ENCODE peak calls at places on chromosome 4, in four cellular contexts. V is ovary, O is prostate gland, Z is heart left ventricle. X is an unnamed sample.

GRCh38 chr4:154164931-154165839 is 326.4 kb downstream of the DCHS2 start:
- DNase-seq in O (no peak), V (no peak), Z (no peak), X (no peak)

GRCh38 chr4:7045961-7046921 is 3.1 kb downstream of the TADA2B start:
- DNase-seq in Z (no peak), O (no peak), V (no peak), X (no peak)

GRCh38 chr4:157706134-157706533 is 466.7 kb downstream of the GASK1B start:
- DNase-seq in V (no peak), O (no peak), Z (no peak), X (no peak)

GRCh38 chr4:87428979-87429378 is 6.6 kb downstream of the NUDT9 start:
- DNase-seq in O (no peak), V (no peak), Z (no peak), X (no peak)

GRCh38 chr4:149638073-149638472 is 177.6 kb downstream of the IQCM start:
- DNase-seq in V (no peak), O (no peak), Z (no peak), X (no peak)

GRCh38 chr4:104494822-104495559 is at the start of gene CXXC4:
- DNase-seq in O (peak; percentile 59), V (peak; percentile 80), Z (peak; percentile 73), X (no peak)

GRCh38 chr4:118973295-118973694 is 84.6 kb downstream of the SYNPO2 start:
- DNase-seq in Z (no peak), V (no peak), O (no peak), X (no peak)

GRCh38 chr4:1986578-1987210 is 22.1 kb downstream of the NELFA start:
- DNase-seq in V (no peak), Z (no peak), O (no peak), X (no peak)

GRCh38 chr4:98612318-98613250 is 45.8 kb downstream of the TSPAN5 start:
- DNase-seq in Z (no peak), V (no peak), O (no peak), X (no peak)

GRCh38 chr4:48538358-48538757 is 48.3 kb downstream of the ZAR1 start:
- DNase-seq in Z (no peak), V (no peak), O (no peak), X (no peak)

GRCh38 chr4:4457803-4458550 is 71.1 kb downstream of the NSG1 start:
- DNase-seq in O (no peak), V (no peak), Z (no peak), X (no peak)

GRCh38 chr4:52641853-52642563 is 17.1 kb downstream of the USP46 start:
- DNase-seq in O (no peak), V (no peak), Z (no peak), X (no peak)

GRCh38 chr4:76212851-76213414 is 691 bp downstream of the SCARB2 start:
- DNase-seq in O (no peak), V (no peak), Z (no peak), X (no peak)

GRCh38 chr4:134470544-134470943 is 269.0 kb upstream of the PABPC4L start:
- DNase-seq in V (no peak), Z (peak; percentile 8), O (peak; percentile 11), X (no peak)

GRCh38 chr4:77026322-77026704 is 49.5 kb downstream of the CCNI start:
- DNase-seq in O (no peak), Z (no peak), V (no peak), X (no peak)

GRCh38 chr4:151157543-151157942 is 58.1 kb downstream of the RPS3A start:
- DNase-seq in O (no peak), Z (no peak), V (no peak), X (no peak)

GRCh38 chr4:96483308-96484030 is 643.6 kb downstream of the PDHA2 start:
- DNase-seq in Z (no peak), O (no peak), V (no peak), X (no peak)

GRCh38 chr4:186898367-186898766 is 174.7 kb upstream of the FAT1 start:
- DNase-seq in Z (no peak), V (no peak), O (no peak), X (no peak)

GRCh38 chr4:77821775-77822174 is 2.6 kb upstream of the CNOT6L start:
- DNase-seq in Z (no peak), V (no peak), O (no peak), X (peak; percentile 42)

GRCh38 chr4:1563768-1564485 is 120.2 kb downstream of the FAM53A start:
- DNase-seq in V (no peak), O (no peak), Z (no peak), X (no peak)

GRCh38 chr4:33696066-33696465 is 2548.2 kb downstream of the ARAP2 start:
- DNase-seq in V (no peak), O (no peak), Z (no peak), X (no peak)

GRCh38 chr4:167509551-167509950 is 275.3 kb upstream of the SPOCK3 start:
- DNase-seq in V (no peak), Z (no peak), O (no peak), X (no peak)

GRCh38 chr4:88429401-88429800 is 27.5 kb upstream of the HERC5 start:
- DNase-seq in O (no peak), Z (no peak), V (no peak), X (no peak)

GRCh38 chr4:532588-533317 is 33.7 kb downstream of the PIGG start:
- DNase-seq in Z (no peak), O (no peak), V (no peak), X (peak; percentile 18)

GRCh38 chr4:74543247-74543670 is 98.3 kb downstream of the AREG start:
- DNase-seq in O (no peak), Z (no peak), V (no peak), X (no peak)

GRCh38 chr4:151649461-151649860 is 111.3 kb downstream of the GATB start:
- DNase-seq in Z (no peak), O (no peak), V (no peak), X (no peak)

GRCh38 chr4:168496834-168497233 is at the start of gene PALLD:
- DNase-seq in V (no peak), Z (peak; percentile 56), O (no peak), X (no peak)

GRCh38 chr4:3710451-3711182 is 55.6 kb upstream of the ADRA2C start:
- DNase-seq in Z (no peak), V (no peak), O (no peak), X (no peak)

GRCh38 chr4:161356351-161356750 is 807.4 kb downstream of the FSTL5 start:
- DNase-seq in O (no peak), V (no peak), Z (no peak), X (no peak)

GRCh38 chr4:156137971-156138581 is 184.4 kb upstream of the CTSO start:
- DNase-seq in O (no peak), V (no peak), Z (no peak), X (no peak)

GRCh38 chr4:57110635-57111546 is 706 bp upstream of the IGFBP7 start:
- DNase-seq in O (peak; percentile 29), Z (peak; percentile 56), V (peak; percentile 60), X (peak; percentile 35)

GRCh38 chr4:153138736-153139135 is 65.5 kb upstream of the TRIM2 start:
- DNase-seq in Z (no peak), O (no peak), V (no peak), X (peak; percentile 61)

GRCh38 chr4:104394409-104394813 is 100.3 kb downstream of the CXXC4 start:
- DNase-seq in O (no peak), Z (no peak), V (no peak), X (no peak)

GRCh38 chr4:15110120-15110571 is 107.9 kb downstream of the CPEB2 start:
- DNase-seq in V (no peak), O (no peak), Z (no peak), X (no peak)

GRCh38 chr4:179595671-179596410 is 2153.6 kb upstream of the AGA start:
- DNase-seq in V (no peak), O (no peak), Z (no peak), X (no peak)

GRCh38 chr4:2859514-2859913 is 15.9 kb downstream of the ADD1 start:
- DNase-seq in O (no peak), Z (no peak), V (no peak), X (no peak)

GRCh38 chr4:1723131-1723801 is 1.9 kb downstream of the TACC3 start:
- DNase-seq in Z (no peak), O (no peak), V (peak; percentile 12), X (no peak)

GRCh38 chr4:128060130-128060619 is 937 bp upstream of the LARP1B start:
- DNase-seq in V (no peak), O (no peak), Z (no peak), X (peak; percentile 57)

GRCh38 chr4:128056396-128056795 is 4.7 kb upstream of the LARP1B start:
- DNase-seq in V (no peak), Z (no peak), O (no peak), X (no peak)

GRCh38 chr4:128061566-128062536 is 739 bp downstream of the LARP1B start:
- DNase-seq in Z (peak; percentile 49), V (peak; percentile 51), O (peak; percentile 50), X (peak; percentile 84)

GRCh38 chr4:128060620-128061565 is at the start of gene LARP1B:
- DNase-seq in Z (peak; percentile 95), O (peak; percentile 95), V (peak; percentile 95), X (peak; percentile 98)
- TF ChIP-seq POLR2A in Z (peak; percentile 90), O (peak; percentile 95), V (peak; percentile 89), X (peak; percentile 96)

DNA sequence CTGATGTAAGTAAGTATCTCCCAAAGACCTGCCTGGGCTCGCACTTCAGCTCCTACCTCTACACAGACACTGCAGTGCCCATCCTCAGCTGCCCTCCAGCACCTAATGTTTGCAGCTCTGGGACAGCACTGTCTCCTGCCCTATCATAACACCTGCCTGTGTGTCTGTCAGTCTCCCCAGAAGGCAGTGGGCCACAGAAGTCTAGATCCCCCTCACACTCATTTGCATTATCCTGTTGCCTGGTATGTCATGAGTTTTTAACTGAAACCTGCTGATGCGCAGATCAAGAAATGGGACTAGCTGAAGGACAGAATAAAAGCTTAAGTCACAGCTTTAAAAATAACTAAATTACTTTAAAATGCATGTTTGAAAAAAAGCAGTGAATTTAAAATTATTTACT is 43.0 kb downstream of the LRP2BP start:
- DNase-seq in V (no peak), Z (no peak), O (no peak), X (no peak)
- TF ChIP-seq POLR2A in V (no peak), Z (no peak), O (no peak), X (no peak)

GRCh38 chr4:158722917-158723793 is at the start of gene PPID:
- DNase-seq in O (peak; percentile 77), Z (peak; percentile 86), V (peak; percentile 79), X (peak; percentile 91)
- TF ChIP-seq POLR2A in O (peak; percentile 60), Z (peak; percentile 70), V (peak; percentile 57), X (peak; percentile 91)

GRCh38 chr4:112279025-112279881 is 6.5 kb downstream of the TIFA start:
- DNase-seq in O (no peak), V (no peak), Z (no peak), X (no peak)
- TF ChIP-seq POLR2A in O (no peak), V (no peak), Z (no peak), X (no peak)

GRCh38 chr4:73419106-73420038 is 15.3 kb downstream of the ALB start:
- DNase-seq in V (no peak), O (no peak), Z (no peak), X (no peak)
- TF ChIP-seq POLR2A in V (no peak), O (no peak), Z (no peak), X (no peak)

GRCh38 chr4:8308856-8309771 is 39.6 kb downstream of the HTRA3 start:
- DNase-seq in O (no peak), V (peak; percentile 87), Z (no peak), X (no peak)
- TF ChIP-seq POLR2A in O (no peak), V (no peak), Z (no peak), X (no peak)

GRCh38 chr4:101774807-101775206 is 15.7 kb upstream of the BANK1 start:
- DNase-seq in V (no peak), Z (no peak), O (no peak), X (no peak)
- TF ChIP-seq POLR2A in V (no peak), Z (no peak), O (no peak), X (no peak)

X was measured in erythroblast.